ENCODE peak calls at places on chromosome 13, in ten cellular contexts. D is breast epithelium, Q is SK-N-SH, O is mesothelial cell of epicardium, Y is B cell, C is lower leg skin, H is IMR-90, S is H9, N is colonic mucosa, A is heart right ventricle. F is an unnamed sample.

GRCh38 chr13:80359459-80360297 is 18.8 kb upstream of the SPRY2 start:
- DNase-seq in D (no peak), Q (no peak), O (no peak), Y (no peak), C (no peak), H (no peak), S (peak; percentile 80), N (no peak), A (peak; percentile 15), F (no peak)

GRCh38 chr13:112943309-112944125 is 25.5 kb upstream of the MCF2L start:
- DNase-seq in D (no peak), Q (peak; percentile 82), O (peak; percentile 67), Y (peak; percentile 53), C (no peak), H (peak; percentile 4), S (peak; percentile 63), N (peak; percentile 57), A (peak; percentile 24), F (peak; percentile 57)

GRCh38 chr13:111198979-111199378 is 83.9 kb downstream of the ARHGEF7 start:
- DNase-seq in D (no peak), Q (no peak), O (no peak), Y (no peak), C (no peak), H (no peak), S (no peak), N (no peak), A (no peak), F (no peak)

GRCh38 chr13:106475852-106476251 is 59.6 kb downstream of the EFNB2 start:
- DNase-seq in D (no peak), Q (no peak), O (no peak), Y (no peak), C (no peak), H (no peak), S (no peak), N (no peak), A (no peak), F (no peak)

GRCh38 chr13:106630650-106631049 is 62.7 kb upstream of the ARGLU1 start:
- DNase-seq in D (no peak), Q (no peak), O (no peak), Y (no peak), C (no peak), H (no peak), S (no peak), N (no peak), A (no peak), F (no peak)

GRCh38 chr13:64937302-64937701 is 2292.8 kb downstream of the PCDH9 start:
- DNase-seq in D (no peak), Q (no peak), O (no peak), Y (no peak), C (no peak), H (no peak), S (no peak), N (no peak), A (no peak), F (no peak)

GRCh38 chr13:45121421-45121820 is 1.1 kb downstream of the GTF2F2 start:
- DNase-seq in D (no peak), Q (peak; percentile 17), O (no peak), Y (no peak), C (no peak), H (peak; percentile 53), S (no peak), N (no peak), A (no peak), F (peak; percentile 14)

GRCh38 chr13:88068316-88068715 is 397.1 kb downstream of the SLITRK5 start:
- DNase-seq in D (no peak), Q (no peak), O (no peak), Y (no peak), C (no peak), H (peak; percentile 0), S (no peak), N (no peak), A (no peak), F (no peak)

GRCh38 chr13:110382229-110382628 is 75.1 kb downstream of the COL4A2 start:
- DNase-seq in D (no peak), Q (no peak), O (no peak), Y (no peak), C (no peak), H (peak; percentile 92), S (no peak), N (no peak), A (no peak), F (no peak)

GRCh38 chr13:81540777-81541176 is 1199.9 kb upstream of the SPRY2 start:
- DNase-seq in D (no peak), Q (peak; percentile 1), O (no peak), Y (no peak), C (no peak), H (no peak), S (no peak), N (no peak), A (no peak), F (no peak)
- TF ChIP-seq CTCF in D (no peak), Q (peak; percentile 55), O (peak; percentile 56), Y (no peak), C (no peak), H (no peak), S (peak; percentile 62), N (no peak), A (no peak), F (no peak)

GRCh38 chr13:50167967-50168366 is 152.7 kb downstream of the KCNRG start:
- DNase-seq in D (no peak), Q (no peak), O (no peak), Y (no peak), C (no peak), H (no peak), S (no peak), N (no peak), A (no peak), F (no peak)
- TF ChIP-seq CTCF in D (no peak), Q (no peak), O (no peak), Y (no peak), C (no peak), H (no peak), S (no peak), N (no peak), A (no peak), F (no peak)

GRCh38 chr13:95535243-95535642 is 17.3 kb upstream of the CLDN10 start:
- DNase-seq in D (no peak), Q (no peak), O (no peak), Y (no peak), C (no peak), H (peak; percentile 73), S (no peak), N (no peak), A (no peak), F (no peak)

GRCh38 chr13:95540848-95541247 is 11.7 kb upstream of the CLDN10 start:
- DNase-seq in D (no peak), Q (no peak), O (no peak), Y (no peak), C (no peak), H (no peak), S (no peak), N (no peak), A (peak; percentile 48), F (no peak)

GRCh38 chr13:95533545-95534135 is 18.9 kb upstream of the CLDN10 start:
- DNase-seq in D (no peak), Q (no peak), O (no peak), Y (no peak), C (no peak), H (no peak), S (peak; percentile 53), N (peak; percentile 27), A (no peak), F (no peak)

GRCh38 chr13:95541308-95541707 is 11.2 kb upstream of the CLDN10 start:
- DNase-seq in D (no peak), Q (no peak), O (no peak), Y (no peak), C (no peak), H (no peak), S (no peak), N (no peak), A (no peak), F (no peak)

DNA sequence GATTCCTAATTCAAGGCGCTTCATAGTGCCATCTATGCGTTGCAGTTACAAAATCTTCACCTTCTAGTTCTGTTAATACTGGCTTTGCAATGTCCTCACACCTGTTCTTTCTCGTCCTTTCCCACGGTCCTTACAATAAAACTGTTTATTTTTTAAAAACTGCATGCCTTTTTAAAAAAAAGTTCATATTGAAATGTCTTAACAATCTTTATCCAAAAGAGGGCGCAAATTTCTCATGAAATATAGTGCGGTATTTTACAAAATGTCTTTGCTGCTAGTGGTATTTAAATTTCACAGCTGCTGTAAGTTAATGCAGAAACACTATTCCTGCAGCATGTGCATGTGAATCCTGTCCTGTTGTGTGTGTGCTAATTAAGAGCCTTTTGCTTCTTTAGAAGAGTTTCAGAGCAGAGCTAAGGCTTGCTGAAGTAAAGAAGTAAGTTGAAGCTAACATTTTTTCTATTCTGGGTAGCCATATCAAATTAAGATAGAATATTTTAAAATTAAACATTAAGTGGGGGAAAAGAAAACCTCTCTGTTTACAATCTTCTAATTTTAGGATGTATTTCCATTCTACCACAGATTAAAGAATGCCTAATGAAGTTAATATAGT is 15.8 kb upstream of the CLDN10 start:
- DNase-seq in D (no peak), Q (no peak), O (no peak), Y (no peak), C (no peak), H (peak; percentile 39), S (no peak), N (no peak), A (no peak), F (no peak)
- TF ChIP-seq CTCF in D (peak; percentile 19), Q (peak; percentile 72), O (peak; percentile 62), Y (peak; percentile 58), C (no peak), H (peak; percentile 53), S (peak; percentile 59), N (peak; percentile 32), A (peak; percentile 17), F (peak; percentile 50)

GRCh38 chr13:37067874-37068273 is 8.4 kb upstream of the SUPT20H start:
- DNase-seq in D (no peak), Q (no peak), O (no peak), Y (no peak), C (no peak), H (no peak), S (no peak), N (no peak), A (no peak), F (no peak)

GRCh38 chr13:37070145-37070695 is 10.7 kb upstream of the SUPT20H start:
- DNase-seq in D (no peak), Q (peak; percentile 16), O (no peak), Y (no peak), C (no peak), H (no peak), S (no peak), N (no peak), A (no peak), F (no peak)

GRCh38 chr13:37069597-37070103 is 10.2 kb upstream of the SUPT20H start:
- DNase-seq in D (no peak), Q (peak; percentile 19), O (no peak), Y (no peak), C (no peak), H (no peak), S (no peak), N (no peak), A (no peak), F (no peak)

GRCh38 chr13:37070956-37071355 is 11.5 kb upstream of the SUPT20H start:
- DNase-seq in D (no peak), Q (no peak), O (no peak), Y (no peak), C (no peak), H (peak; percentile 26), S (no peak), N (no peak), A (no peak), F (no peak)

DNA sequence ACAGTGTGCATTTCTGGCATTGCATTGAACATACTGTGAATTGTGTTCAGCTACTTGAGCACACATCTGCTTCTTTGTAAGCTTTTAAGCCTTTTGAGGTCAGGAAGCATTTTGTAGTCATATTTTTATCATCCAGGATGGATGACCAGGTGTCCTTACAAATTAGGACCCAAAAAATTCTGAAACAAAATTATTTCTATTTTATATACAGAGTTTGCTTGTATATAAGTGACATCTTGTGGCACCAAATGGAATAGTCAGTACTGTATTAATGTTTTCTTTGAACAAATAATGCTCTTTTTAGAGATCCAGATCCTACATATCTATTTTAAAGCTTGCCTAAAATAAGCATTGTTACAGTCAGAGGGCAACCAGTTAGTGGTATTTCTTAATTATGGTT is 9.5 kb upstream of the SUPT20H start:
- DNase-seq in D (no peak), Q (peak; percentile 21), O (no peak), Y (no peak), C (no peak), H (peak; percentile 30), S (no peak), N (no peak), A (no peak), F (peak; percentile 15)
- TF ChIP-seq CTCF in D (no peak), Q (peak; percentile 65), O (peak; percentile 48), Y (peak; percentile 24), C (no peak), H (peak; percentile 46), S (no peak), N (peak; percentile 17), A (no peak), F (peak; percentile 27)